ENCODE peak calls at places on chromosome 12, in four cellular contexts. W, J, M and X are unnamed samples.

GRCh38 chr12:61254225-61254624 is 1006.0 kb upstream of the USP15 start:
- DNase-seq in J (no peak), W (no peak), M (no peak), X (no peak)

GRCh38 chr12:48995061-48995879 is 3.9 kb downstream of the DDN start:
- DNase-seq in M (peak; percentile 82), J (peak; percentile 77), W (peak; percentile 94), X (peak; percentile 100)

GRCh38 chr12:75533239-75533638 is 21.8 kb upstream of the KRR1 start:
- DNase-seq in J (no peak), W (no peak), M (no peak), X (no peak)

GRCh38 chr12:2641761-2642160 is 153.0 kb upstream of the FKBP4 start:
- DNase-seq in W (no peak), M (no peak), J (no peak), X (no peak)

GRCh38 chr12:219891-220352 is 6.0 kb upstream of the SLC6A12 start:
- DNase-seq in M (peak; percentile 55), W (peak; percentile 87), J (peak; percentile 16), X (peak; percentile 95)

GRCh38 chr12:21296751-21297406 is 37.8 kb downstream of the SLCO1A2 start:
- DNase-seq in M (no peak), J (peak; percentile 13), W (peak; percentile 18), X (no peak)

GRCh38 chr12:64946132-64946829 is 121.8 kb downstream of the TBC1D30 start:
- DNase-seq in W (peak; percentile 45), M (peak; percentile 63), J (peak; percentile 97), X (no peak)

GRCh38 chr12:109938947-109939346 is 38.9 kb downstream of the TCHP start:
- DNase-seq in M (no peak), W (no peak), J (no peak), X (no peak)

GRCh38 chr12:42213954-42214426 is 24.1 kb downstream of the YAF2 start:
- DNase-seq in M (peak; percentile 45), W (peak; percentile 38), J (peak; percentile 24), X (no peak)

GRCh38 chr12:75786071-75786470 is 245.5 kb downstream of the PHLDA1 start:
- DNase-seq in M (no peak), J (no peak), W (no peak), X (no peak)

GRCh38 chr12:124184456-124184855 is 110.4 kb upstream of the RFLNA start:
- DNase-seq in M (no peak), W (no peak), J (no peak), X (peak; percentile 27)

GRCh38 chr12:62934799-62935674 is at the start of gene PPM1H:
- DNase-seq in M (peak; percentile 76), W (peak; percentile 93), J (peak; percentile 63), X (peak; percentile 95)

GRCh38 chr12:114729731-114730130 is 45.8 kb upstream of the TBX3 start:
- DNase-seq in W (no peak), J (no peak), M (no peak), X (no peak)

GRCh38 chr12:49953961-49954835 is 3.7 kb downstream of the AQP2 start:
- DNase-seq in W (no peak), M (no peak), J (no peak), X (peak; percentile 72)

GRCh38 chr12:26429070-26429691 is 233.8 kb downstream of the SSPN start:
- DNase-seq in M (no peak), J (no peak), W (no peak), X (no peak)

GRCh38 chr12:67426067-67426466 is 156.9 kb downstream of the CAND1 start:
- DNase-seq in M (no peak), W (peak; percentile 84), J (no peak), X (no peak)

GRCh38 chr12:20450591-20450990 is 82.3 kb downstream of the PDE3A start:
- DNase-seq in W (no peak), M (no peak), J (no peak), X (peak; percentile 65)

GRCh38 chr12:16950041-16950677 is 344.2 kb upstream of the LMO3 start:
- DNase-seq in M (no peak), W (no peak), J (no peak), X (no peak)

GRCh38 chr12:50961708-50962107 is 9.4 kb downstream of the HIGD1C start:
- DNase-seq in W (no peak), M (no peak), J (no peak), X (no peak)

GRCh38 chr12:70663838-70664237 is 26.6 kb upstream of the PTPRB start:
- DNase-seq in M (no peak), J (no peak), W (no peak), X (no peak)

GRCh38 chr12:47087088-47087688 is 7.4 kb upstream of the AMIGO2 start:
- DNase-seq in M (no peak), J (peak; percentile 69), W (no peak), X (no peak)

GRCh38 chr12:11580125-11580751 is 69.2 kb upstream of the ETV6 start:
- DNase-seq in W (no peak), J (peak; percentile 11), M (no peak), X (peak; percentile 90)

GRCh38 chr12:103333676-103334075 is 162.1 kb downstream of the C12orf42 start:
- DNase-seq in J (no peak), M (no peak), W (no peak), X (no peak)

GRCh38 chr12:29816869-29817730 is 33.4 kb upstream of the TMTC1 start:
- DNase-seq in M (no peak), J (peak; percentile 58), W (peak; percentile 19), X (no peak)

GRCh38 chr12:111932241-111932640 is 80.7 kb downstream of the TMEM116 start:
- DNase-seq in M (no peak), J (no peak), W (no peak), X (no peak)
- H3K4me1 ChIP-seq in M (peaks cover 16% of the 10 kb centered on the region), J (no peaks in the 10 kb centered on the region), W (no peaks in the 10 kb centered on the region), X (no peaks in the 10 kb centered on the region)

DNA sequence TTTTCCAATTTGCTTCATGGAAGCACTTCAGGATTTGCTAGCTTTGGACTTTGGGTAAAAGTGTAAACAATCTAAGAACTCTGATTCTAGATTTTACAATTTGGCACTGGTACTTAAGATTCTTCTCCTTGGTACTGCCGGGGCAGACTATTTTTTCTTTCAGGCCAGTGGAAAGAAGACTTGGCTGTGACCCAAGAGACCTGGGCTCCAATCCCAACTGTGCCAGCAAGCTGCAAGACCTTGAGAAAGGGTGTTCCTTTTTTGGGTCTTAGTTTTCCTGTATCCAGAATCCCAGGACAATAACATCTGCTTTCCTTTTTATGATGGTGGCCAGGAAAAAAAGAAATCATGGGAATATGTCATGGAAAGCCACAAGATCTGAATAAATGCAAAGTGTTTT is 148.1 kb upstream of the CRY1 start:
- DNase-seq in W (no peak), J (no peak), M (no peak), X (no peak)
- TF ChIP-seq CTCF in W (no peak), J (no peak), M (no peak), X (no peak)

GRCh38 chr12:6535697-6535946 is 1.3 kb downstream of the GAPDH start:
- DNase-seq in W (no peak), J (no peak), M (no peak), X (no peak)

GRCh38 chr12:6536894-6537579 is 2.7 kb downstream of the GAPDH start:
- DNase-seq in J (no peak), W (no peak), M (no peak), X (peak; percentile 84)

GRCh38 chr12:6534158-6534913 is at the start of gene GAPDH:
- DNase-seq in M (peak; percentile 95), W (peak; percentile 98), J (peak; percentile 95), X (peak; percentile 97)

GRCh38 chr12:6534914-6535696 is 788 bp downstream of the GAPDH start:
- DNase-seq in W (peak; percentile 80), M (peak; percentile 74), J (peak; percentile 82), X (peak; percentile 97)

GRCh38 chr12:6535960-6536847 is 1.9 kb downstream of the GAPDH start:
- DNase-seq in W (no peak), M (no peak), J (no peak), X (peak; percentile 64)
- H3K4me1 ChIP-seq in W (peaks cover 39% of the 10 kb centered on the region), M (peaks cover 92% of the 10 kb centered on the region), J (peaks cover 47% of the 10 kb centered on the region), X (peaks cover 51% of the 10 kb centered on the region)

DNA sequence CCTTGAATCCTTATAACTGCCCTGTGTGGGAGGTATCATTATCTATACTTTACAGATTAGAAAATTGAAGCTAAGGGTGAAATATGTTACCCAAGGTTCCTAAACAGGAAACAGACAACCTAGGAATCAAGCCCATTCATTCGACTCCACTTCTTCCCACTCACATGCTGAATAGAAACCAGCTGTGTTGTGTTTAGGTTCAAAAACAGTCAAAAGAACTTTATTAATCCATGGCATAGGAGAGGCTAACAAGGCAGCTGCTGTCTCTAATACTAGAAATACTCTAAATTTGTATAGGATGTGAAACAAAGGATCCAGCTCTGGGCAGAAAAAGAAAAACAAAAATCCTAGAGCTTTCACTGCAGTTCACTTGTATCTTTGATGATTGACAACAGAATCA is 9.9 kb downstream of the AMDHD1 start:
- DNase-seq in W (no peak), J (no peak), M (no peak), X (no peak)
- TF ChIP-seq CTCF in W (no peak), J (no peak), M (no peak), X (no peak)

GRCh38 chr12:52038447-52038846 is 12.8 kb upstream of the NR4A1 start:
- DNase-seq in M (no peak), J (peak; percentile 30), W (no peak), X (peak; percentile 89)

GRCh38 chr12:52037248-52037861 is 13.9 kb upstream of the NR4A1 start:
- DNase-seq in J (no peak), M (peak; percentile 58), W (peak; percentile 77), X (peak; percentile 96)

GRCh38 chr12:52033506-52034258 is 17.6 kb upstream of the NR4A1 start:
- DNase-seq in M (no peak), W (no peak), J (no peak), X (no peak)

GRCh38 chr12:52035926-52036325 is 15.3 kb upstream of the NR4A1 start:
- DNase-seq in W (no peak), J (no peak), M (no peak), X (no peak)

DNA sequence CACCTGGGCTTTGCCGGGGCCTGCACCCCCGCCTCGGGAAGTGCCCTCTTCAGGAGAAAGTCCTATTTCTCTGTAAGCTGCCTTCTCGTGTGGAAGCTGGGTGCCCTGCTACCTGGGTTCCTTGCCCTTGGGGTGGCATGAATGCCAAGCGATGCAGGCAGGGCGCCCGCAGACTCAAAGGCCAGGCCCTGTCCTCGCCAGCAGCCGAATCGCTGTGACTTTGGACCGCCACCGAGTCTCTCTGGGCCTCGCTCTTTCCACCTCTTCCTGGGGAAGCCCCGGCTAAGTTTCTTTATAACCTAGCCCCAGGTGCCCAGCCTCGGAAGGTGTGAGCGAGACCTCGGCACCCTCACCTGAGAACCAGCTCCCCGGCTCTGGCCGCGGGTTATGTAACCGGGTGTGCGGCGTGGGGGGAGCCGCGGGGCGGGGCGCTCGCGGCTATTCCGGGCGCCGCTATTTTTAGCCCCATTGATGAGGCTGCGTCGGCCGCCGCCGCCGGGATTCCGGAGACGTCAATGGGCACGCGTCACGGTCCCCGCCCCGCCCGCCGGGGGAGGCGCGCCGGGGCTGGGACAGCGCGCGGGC is 14.6 kb upstream of the NR4A1 start:
- DNase-seq in J (peak; percentile 66), W (peak; percentile 95), M (peak; percentile 91), X (peak; percentile 99)
- H3K4me1 ChIP-seq in J (peaks cover 26% of the 10 kb centered on the region), W (peaks cover 10% of the 10 kb centered on the region), M (peaks cover 94% of the 10 kb centered on the region), X (peaks cover 28% of the 10 kb centered on the region)

GRCh38 chr12:81078469-81079196 is 754 bp downstream of the ACSS3 start:
- DNase-seq in M (no peak), W (peak; percentile 54), J (peak; percentile 90), X (peak; percentile 79)
- TF ChIP-seq CTCF in M (no peak), W (no peak), J (no peak), X (no peak)